ENCODE peak calls at places on chromosomes 12 and 14, in nine cellular contexts. K is lower lobe of right lung, T is IMR-90, B is endodermal cell, S is uterus, M is dorsolateral prefrontal cortex, Z is sigmoid colon, J is astrocyte, V is A549. C is an unnamed sample.

GRCh38 chr14:105249175-105250007 is 1.1 kb downstream of the BTBD6 start:
- DNase-seq in K (peak; percentile 57), T (peak; percentile 26), B (peak; percentile 73), S (no peak), M (no peak), Z (no peak), J (peak; percentile 31), V (peak; percentile 24), C (no peak)

GRCh38 chr14:35915775-35916174 is 89.6 kb downstream of the BRMS1L start:
- DNase-seq in K (no peak), T (no peak), B (no peak), S (no peak), M (no peak), Z (no peak), J (no peak), V (no peak), C (no peak)

GRCh38 chr12:49091056-49091835 is 3.4 kb downstream of the DHH start:
- DNase-seq in K (no peak), T (no peak), B (no peak), S (no peak), M (no peak), Z (no peak), J (no peak), V (no peak), C (no peak)

GRCh38 chr12:49941556-49942511 is 8.7 kb upstream of the AQP2 start:
- DNase-seq in K (no peak), T (no peak), B (no peak), S (no peak), M (peak; percentile 25), Z (no peak), J (no peak), V (no peak), C (peak; percentile 58)

GRCh38 chr12:95002754-95003153 is 743 bp downstream of the NDUFA12 start:
- DNase-seq in K (no peak), T (no peak), B (no peak), S (no peak), M (no peak), Z (no peak), J (no peak), V (no peak), C (no peak)

GRCh38 chr12:122845865-122846621 is 10.8 kb downstream of the HIP1R start:
- DNase-seq in K (peak; percentile 23), T (no peak), B (peak; percentile 44), S (no peak), M (peak; percentile 34), Z (no peak), J (no peak), V (no peak), C (no peak)

GRCh38 chr12:124919646-124920352 is 5.3 kb upstream of the UBC start:
- DNase-seq in K (no peak), T (peak; percentile 38), B (peak; percentile 77), S (no peak), M (no peak), Z (peak; percentile 54), J (peak; percentile 66), V (peak; percentile 67), C (no peak)

GRCh38 chr14:60315181-60315580 is 66.2 kb downstream of the PPM1A start:
- DNase-seq in K (no peak), T (no peak), B (no peak), S (no peak), M (no peak), Z (no peak), J (no peak), V (no peak), C (no peak)

GRCh38 chr12:26149963-26150362 is 25.1 kb upstream of the BHLHE41 start:
- DNase-seq in K (no peak), T (no peak), B (no peak), S (no peak), M (no peak), Z (no peak), J (no peak), V (no peak), C (no peak)

GRCh38 chr12:32533971-32534590 is 134.7 kb downstream of the FGD4 start:
- DNase-seq in K (no peak), T (peak; percentile 98), B (no peak), S (peak; percentile 34), M (no peak), Z (peak; percentile 82), J (peak; percentile 97), V (peak; percentile 84), C (peak; percentile 83)

GRCh38 chr12:93751864-93752610 is 74.9 kb downstream of the CRADD start:
- DNase-seq in K (no peak), T (peak; percentile 97), B (no peak), S (no peak), M (no peak), Z (no peak), J (peak; percentile 94), V (no peak), C (no peak)

GRCh38 chr12:10220398-10221077 is 7.9 kb downstream of the GABARAPL1 start:
- DNase-seq in K (peak; percentile 60), T (peak; percentile 64), B (no peak), S (peak; percentile 83), M (peak; percentile 52), Z (peak; percentile 92), J (peak; percentile 69), V (no peak), C (no peak)

GRCh38 chr14:50778757-50779483 is 52.0 kb downstream of the NIN start:
- DNase-seq in K (no peak), T (peak; percentile 76), B (no peak), S (no peak), M (no peak), Z (no peak), J (peak; percentile 31), V (no peak), C (no peak)

GRCh38 chr12:131872154-131873046 is 22.0 kb upstream of the ULK1 start:
- DNase-seq in K (no peak), T (peak; percentile 84), B (peak; percentile 85), S (no peak), M (no peak), Z (no peak), J (peak; percentile 60), V (peak; percentile 85), C (no peak)

DNA sequence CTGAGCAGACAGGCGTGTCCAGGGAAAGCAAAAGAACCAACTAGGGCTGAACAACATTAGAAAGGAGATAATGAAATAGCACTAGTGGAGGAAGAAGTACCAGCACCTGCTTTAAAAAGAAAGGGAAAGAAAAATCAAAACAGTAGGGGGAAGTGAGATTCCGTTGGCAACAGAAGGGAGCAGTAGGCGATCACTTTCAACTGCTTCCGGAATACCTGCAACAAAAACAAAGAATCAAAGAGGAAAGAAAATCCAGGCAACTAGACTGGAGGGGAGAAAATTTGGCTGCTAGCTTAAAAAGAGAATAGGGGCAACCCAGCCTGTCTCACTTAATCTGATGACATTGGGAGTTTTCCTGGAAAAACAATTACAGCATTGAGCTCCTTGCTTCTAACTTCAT is 2.7 kb upstream of the DACT1 start:
- DNase-seq in K (no peak), T (no peak), B (no peak), S (no peak), M (no peak), Z (no peak), J (no peak), V (no peak), C (no peak)
- TF ChIP-seq CTCF in K (no peak), T (no peak), B (peak; percentile 28), S (no peak), M (no peak), Z (no peak), J (no peak), V (no peak), C (no peak)

DNA sequence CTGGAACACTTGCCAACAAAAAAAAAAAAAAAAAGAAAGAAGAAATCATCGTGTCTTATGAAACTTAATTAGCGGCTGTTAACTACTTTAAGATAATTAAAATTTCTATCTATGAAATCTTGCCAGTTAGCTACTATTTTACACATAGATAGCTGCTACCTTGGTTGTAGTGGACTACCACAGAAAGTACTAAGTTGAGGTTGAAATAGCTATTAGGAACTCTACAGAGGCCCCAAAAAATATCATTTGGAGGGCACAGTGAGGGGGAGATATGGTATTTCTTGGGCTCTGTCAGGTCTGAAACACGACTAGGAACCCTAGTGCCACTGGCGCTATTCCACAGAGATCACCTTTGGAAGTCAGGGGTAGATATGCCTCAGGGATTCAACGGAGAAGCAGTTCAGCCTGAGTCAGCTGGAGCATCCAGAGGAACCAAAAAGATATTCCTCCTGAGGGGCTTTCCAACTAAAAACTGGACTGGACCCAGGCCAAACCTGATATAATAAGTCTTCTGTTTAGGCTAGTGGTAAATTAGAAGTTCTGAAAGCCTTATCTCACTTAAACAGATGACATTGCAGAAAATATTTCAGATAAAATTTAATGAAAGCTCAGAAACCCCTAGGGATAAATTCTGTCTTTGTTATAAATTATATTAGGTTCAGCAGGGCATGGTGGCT is 126.1 kb downstream of the EPS8 start:
- DNase-seq in K (no peak), T (peak; percentile 49), B (no peak), S (no peak), M (no peak), Z (no peak), J (peak; percentile 31), V (peak; percentile 28), C (no peak)
- H3K4me3 ChIP-seq in K (no peak overlapping the region), T (no peak overlapping the region), B (no peak overlapping the region), S (no peak overlapping the region), M (no peak overlapping the region), Z (no peak overlapping the region), J (no peak overlapping the region), V (no peak overlapping the region), C (no peak overlapping the region)

GRCh38 chr12:3032161-3032560 is 45.0 kb upstream of the TSPAN9 start:
- DNase-seq in K (no peak), T (no peak), B (no peak), S (no peak), M (no peak), Z (no peak), J (no peak), V (no peak), C (no peak)
- H3K27ac ChIP-seq in K (no peak overlapping the region), T (no peak overlapping the region), B (no peak overlapping the region), S (no peak overlapping the region), M (no peak overlapping the region), Z (no peak overlapping the region), J (no peak overlapping the region), V (no peak overlapping the region), C (no peak overlapping the region)

GRCh38 chr12:110426300-110426910 is 22.9 kb upstream of the ANAPC7 start:
- DNase-seq in K (no peak), T (peak; percentile 4), B (no peak), S (no peak), M (no peak), Z (no peak), J (no peak), V (no peak), C (no peak)

GRCh38 chr12:110421701-110422100 is 18.2 kb upstream of the ANAPC7 start:
- DNase-seq in K (no peak), T (no peak), B (no peak), S (no peak), M (no peak), Z (no peak), J (no peak), V (no peak), C (no peak)

GRCh38 chr12:110424237-110424636 is 20.7 kb upstream of the ANAPC7 start:
- DNase-seq in K (no peak), T (no peak), B (peak; percentile 76), S (no peak), M (no peak), Z (no peak), J (no peak), V (peak; percentile 24), C (no peak)

DNA sequence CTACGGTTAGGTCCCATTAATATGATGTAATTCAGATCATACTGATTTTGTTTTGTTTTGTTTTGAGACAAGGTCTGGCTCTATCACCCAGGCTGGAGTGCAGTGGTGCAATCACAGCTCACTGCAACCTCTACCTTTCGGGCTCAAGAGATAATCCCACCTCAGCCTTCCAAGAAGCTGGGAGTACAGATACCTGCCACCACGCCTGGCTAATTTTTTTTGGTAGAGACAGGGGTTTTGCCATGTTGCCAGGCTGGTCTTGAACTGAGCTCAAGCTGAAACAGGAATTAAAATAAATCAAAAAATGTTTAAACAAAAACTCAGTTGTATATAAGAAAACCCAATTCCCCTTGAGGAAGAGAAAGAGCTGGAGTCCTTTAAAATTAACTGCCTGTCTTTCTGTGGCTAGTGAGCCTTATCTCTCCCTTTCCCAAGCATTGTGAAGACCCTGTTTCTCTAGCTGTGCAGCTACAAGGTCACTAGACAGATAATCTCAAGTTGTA is 17.7 kb upstream of the ANAPC7 start:
- DNase-seq in K (no peak), T (no peak), B (no peak), S (no peak), M (no peak), Z (no peak), J (no peak), V (no peak), C (no peak)
- TF ChIP-seq CTCF in K (no peak), T (no peak), B (no peak), S (no peak), M (no peak), Z (no peak), J (no peak), V (no peak), C (no peak)

C was measured in coronary artery.